ENCODE peak calls at places on chromosomes 6 and 20, in four cellular contexts. R is GDM1, Y is A549, N is skeletal muscle cell. I is an unnamed sample.

GRCh38 chr20:23744726-23745646 is 5.7 kb downstream of the CST1 start:
- DNase-seq in R (no peak), Y (no peak), N (no peak), I (no peak)

GRCh38 chr6:157644043-157644810 is 178.8 kb upstream of the SNX9 start:
- DNase-seq in R (no peak), Y (peak), N (no peak), I (peak)

GRCh38 chr6:26329763-26330511 is 35.1 kb upstream of the BTN3A2 start:
- DNase-seq in Y (peak), R (peak), N (no peak), I (no peak)

GRCh38 chr6:67736161-67736560 is 898.9 kb upstream of the ADGRB3 start:
- DNase-seq in R (no peak), N (no peak), Y (no peak), I (no peak)

GRCh38 chr20:34475979-34476736 is 40.1 kb upstream of the DYNLRB1 start:
- DNase-seq in R (no peak), Y (peak), N (no peak), I (no peak)

GRCh38 chr20:3691306-3691705 is 9.5 kb upstream of the ADAM33 start:
- DNase-seq in Y (no peak), R (no peak), N (no peak), I (no peak)

GRCh38 chr6:41266555-41266954 is 19.9 kb downstream of the TREM1 start:
- DNase-seq in Y (no peak), R (no peak), N (no peak), I (no peak)

GRCh38 chr20:18101125-18101820 is 36.4 kb upstream of the KAT14 start:
- DNase-seq in R (no peak), N (no peak), Y (no peak), I (no peak)

GRCh38 chr6:47042238-47042843 is at the start of gene ADGRF1:
- DNase-seq in Y (no peak), N (no peak), R (no peak), I (no peak)

GRCh38 chr6:11200356-11200755 is 32.1 kb downstream of the NEDD9 start:
- DNase-seq in R (no peak), Y (no peak), N (no peak), I (no peak)

GRCh38 chr20:8435251-8436035 is 303.4 kb downstream of the PLCB1 start:
- DNase-seq in Y (no peak), N (no peak), R (no peak), I (no peak)

GRCh38 chr20:37524221-37524700 is 3.2 kb downstream of the NNAT start:
- DNase-seq in R (no peak), Y (no peak), N (peak), I (no peak)

GRCh38 chr6:150910561-150910960 is 45.1 kb downstream of the MTHFD1L start:
- DNase-seq in R (no peak), N (no peak), Y (peak), I (no peak)

GRCh38 chr6:131765081-131765852 is 42.6 kb upstream of the ENPP1 start:
- DNase-seq in N (peak), Y (no peak), R (no peak), I (peak)

GRCh38 chr6:30882764-30883475 is 1.4 kb upstream of the DDR1 start:
- DNase-seq in N (no peak), Y (peak), R (no peak), I (no peak)

GRCh38 chr6:162602759-162603158 is 124.8 kb downstream of the PRKN start:
- DNase-seq in R (no peak), N (no peak), Y (no peak), I (no peak)

GRCh38 chr6:15839969-15840541 is 177.2 kb upstream of the DTNBP1 start:
- DNase-seq in N (no peak), R (no peak), Y (no peak), I (no peak)

GRCh38 chr6:146657432-146657831 is 58.7 kb downstream of the ADGB start:
- DNase-seq in R (no peak), Y (no peak), N (no peak), I (no peak)

I was measured in AG09309.